ENCODE peak calls at places on chromosomes 5 and 9, in four cellular contexts. R is A549, L is SK-N-SH, W is HepG2. U is an unnamed sample.

GRCh38 chr5:160419458-160420330 is 813 bp upstream of the SLU7 start:
- DNase-seq in R (no peak), L (no peak), W (no peak), U (no peak)

GRCh38 chr9:97711223-97711626 is 14.1 kb upstream of the XPA start:
- DNase-seq in R (no peak), L (no peak), W (no peak), U (no peak)

GRCh38 chr9:127096208-127096607 is 26.2 kb downstream of the ANGPTL2 start:
- DNase-seq in R (no peak), L (no peak), W (no peak), U (no peak)

GRCh38 chr5:15887072-15887471 is 292.5 kb downstream of the MARCHF11 start:
- DNase-seq in R (no peak), L (no peak), W (no peak), U (no peak)

GRCh38 chr5:90518666-90519065 is 10.7 kb downstream of the LYSMD3 start:
- DNase-seq in R (peak), L (no peak), W (no peak), U (no peak)

GRCh38 chr9:124054671-124055212 is 43.2 kb downstream of the LHX2 start:
- DNase-seq in R (peak), L (no peak), W (peak), U (peak)

GRCh38 chr5:38807570-38808461 is 38.0 kb upstream of the OSMR start:
- DNase-seq in R (peak), L (no peak), W (no peak), U (no peak)

GRCh38 chr9:134190232-134191121 is 26.1 kb upstream of the RNU6ATAC start:
- DNase-seq in R (no peak), L (peak), W (no peak), U (no peak)

GRCh38 chr9:70159630-70160029 is 99.1 kb upstream of the SMC5 start:
- DNase-seq in R (no peak), L (no peak), W (no peak), U (no peak)

GRCh38 chr5:64635056-64635686 is 55.1 kb upstream of the SHISAL2B start:
- DNase-seq in R (peak), L (peak), W (no peak), U (no peak)

GRCh38 chr5:127042593-127042992 is 12.2 kb upstream of the MARCHF3 start:
- DNase-seq in R (no peak), L (peak), W (no peak), U (no peak)

GRCh38 chr5:153613143-153613542 is 122.7 kb downstream of the GRIA1 start:
- DNase-seq in R (no peak), L (peak), W (no peak), U (no peak)

GRCh38 chr9:25225938-25226760 is 452.1 kb downstream of the TUSC1 start:
- DNase-seq in R (no peak), L (no peak), W (no peak), U (no peak)

DNA sequence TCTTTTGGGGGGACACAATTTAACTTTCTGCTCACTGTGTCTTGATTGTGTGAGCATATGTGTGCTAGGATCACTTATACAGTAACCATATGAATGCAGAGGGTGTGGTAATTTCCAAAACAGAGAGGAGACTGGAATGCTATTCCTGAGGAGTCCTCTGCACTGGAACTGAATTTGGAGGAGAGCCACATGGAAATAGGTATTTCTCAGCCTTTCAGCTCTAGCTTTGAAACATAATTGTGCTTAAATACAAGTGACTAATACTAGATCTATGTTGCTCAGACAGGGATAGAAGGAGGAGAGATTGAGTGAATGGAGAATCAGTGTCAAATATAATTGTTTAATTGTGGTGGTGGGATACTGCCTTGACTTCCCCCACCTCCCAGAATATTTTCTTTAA is 45.5 kb downstream of the FOCAD start:
- DNase-seq in R (no peak), L (no peak), W (no peak), U (no peak)
- TF ChIP-seq PBX3 in R (no peak), L (no peak), W (no peak), U (no peak)

GRCh38 chr9:96061293-96061987 is 185.9 kb downstream of the ERCC6L2 start:
- DNase-seq in R (peak), L (peak), W (peak), U (no peak)
- TF ChIP-seq PBX3 in R (no peak), L (no peak), W (no peak), U (no peak)

GRCh38 chr5:172090976-172091547 is 84.6 kb upstream of the FBXW11 start:
- DNase-seq in R (no peak), L (no peak), W (no peak), U (no peak)
- TF ChIP-seq PBX3 in R (no peak), L (no peak), W (no peak), U (no peak)

GRCh38 chr5:178831049-178831448 is 28.7 kb upstream of the ZNF354B start:
- DNase-seq in R (no peak), L (no peak), W (no peak), U (no peak)
- TF ChIP-seq PBX3 in R (no peak), L (no peak), W (no peak), U (no peak)

GRCh38 chr9:4430492-4431261 is 59.6 kb upstream of the SLC1A1 start:
- DNase-seq in R (no peak), L (no peak), W (no peak), U (no peak)
- TF ChIP-seq PBX3 in R (no peak), L (no peak), W (no peak), U (no peak)

GRCh38 chr9:4389755-4390154 is 89.9 kb upstream of the GLIS3 start:
- DNase-seq in R (no peak), L (no peak), W (no peak), U (no peak)

GRCh38 chr9:4386819-4387218 is 87.0 kb upstream of the GLIS3 start:
- DNase-seq in R (peak), L (no peak), W (no peak), U (no peak)

GRCh38 chr9:4393806-4394523 is 94.1 kb upstream of the GLIS3 start:
- DNase-seq in R (no peak), L (no peak), W (no peak), U (no peak)

GRCh38 chr9:4384750-4385149 is 84.9 kb upstream of the GLIS3 start:
- DNase-seq in R (no peak), L (no peak), W (no peak), U (no peak)

GRCh38 chr9:4389003-4389402 is 89.1 kb upstream of the GLIS3 start:
- DNase-seq in R (no peak), L (no peak), W (no peak), U (no peak)
- TF ChIP-seq PBX3 in R (no peak), L (no peak), W (no peak), U (no peak)

U was measured in GM12878.